ENCODE peak calls at places on chromosome 22, in six cellular contexts. D is RWPE1, T is heart right ventricle, R is neural progenitor cell, S is mucosa of descending colon, G is dorsolateral prefrontal cortex. X is an unnamed sample.

GRCh38 chr22:24421428-24421931 is 5.9 kb upstream of the ADORA2A start:
- DNase-seq in T (no peak), R (peak; percentile 60), S (peak; percentile 38), D (no peak), G (no peak), X (no peak)

GRCh38 chr22:28108851-28109250 is 189.8 kb upstream of the PITPNB start:
- DNase-seq in R (no peak), S (no peak), D (no peak), T (no peak), G (no peak), X (no peak)

GRCh38 chr22:27903805-27904473 is 15.1 kb downstream of the PITPNB start:
- DNase-seq in G (no peak), D (no peak), R (no peak), S (no peak), T (no peak), X (no peak)

GRCh38 chr22:17903564-17904295 is 120.6 kb downstream of the MICAL3 start:
- DNase-seq in R (peak; percentile 92), S (no peak), T (no peak), G (no peak), D (no peak), X (no peak)

GRCh38 chr22:48445113-48445827 is 1382.4 kb downstream of the BRD1 start:
- DNase-seq in R (no peak), G (no peak), D (no peak), T (no peak), S (no peak), X (peak; percentile 75)

GRCh38 chr22:50602338-50602700 is 1.7 kb downstream of the MAPK8IP2 start:
- DNase-seq in R (no peak), S (no peak), G (no peak), T (no peak), D (no peak), X (no peak)

GRCh38 chr22:50730013-50730891 is 7.8 kb upstream of the ACR start:
- DNase-seq in S (no peak), D (no peak), R (no peak), T (peak; percentile 3), G (peak; percentile 45), X (peak; percentile 86)

GRCh38 chr22:24413726-24414385 is 13.5 kb upstream of the ADORA2A start:
- DNase-seq in D (no peak), T (no peak), R (no peak), G (no peak), S (no peak), X (no peak)

GRCh38 chr22:38925571-38926041 is 31.8 kb upstream of the APOBEC3A start:
- DNase-seq in R (no peak), T (no peak), G (no peak), S (no peak), D (no peak), X (no peak)

GRCh38 chr22:50084085-50084484 is 1.1 kb downstream of the MLC1 start:
- DNase-seq in T (no peak), D (no peak), R (no peak), S (no peak), G (peak; percentile 12), X (peak; percentile 81)

GRCh38 chr22:20656516-20656901 is 117.4 kb upstream of the SERPIND1 start:
- DNase-seq in G (no peak), D (no peak), R (no peak), T (no peak), S (no peak), X (no peak)

GRCh38 chr22:19875531-19876313 is 21.0 kb upstream of the GNB1L start:
- DNase-seq in G (peak; percentile 26), S (peak; percentile 52), D (no peak), R (peak; percentile 1), T (no peak), X (peak; percentile 75)

GRCh38 chr22:43094085-43094484 is 4.9 kb upstream of the TTLL1 start:
- DNase-seq in T (peak; percentile 53), D (no peak), S (peak; percentile 75), G (no peak), R (no peak), X (no peak)

GRCh38 chr22:36330655-36331305 is 57.0 kb downstream of the MYH9 start:
- DNase-seq in D (no peak), S (no peak), T (peak; percentile 80), R (no peak), G (no peak), X (no peak)

GRCh38 chr22:41445171-41446056 is 1.2 kb downstream of the TOB2 start:
- DNase-seq in S (peak; percentile 61), G (no peak), R (peak; percentile 92), T (peak; percentile 58), D (no peak), X (peak; percentile 49)

GRCh38 chr22:20523118-20523983 is 15.9 kb downstream of the MED15 start:
- DNase-seq in T (no peak), R (no peak), D (no peak), S (no peak), G (no peak), X (no peak)

GRCh38 chr22:20226077-20226716 is 41.9 kb downstream of the RTN4R start:
- DNase-seq in R (peak; percentile 31), G (no peak), T (no peak), S (no peak), D (no peak), X (no peak)

GRCh38 chr22:42788021-42788420 is 67.4 kb upstream of the A4GALT start:
- DNase-seq in R (no peak), S (peak; percentile 34), G (no peak), T (no peak), D (no peak), X (no peak)

GRCh38 chr22:40665312-40665711 is 14.0 kb upstream of the MCHR1 start:
- DNase-seq in T (peak; percentile 75), R (no peak), S (no peak), D (no peak), G (peak; percentile 69), X (no peak)

GRCh38 chr22:23858484-23858815 is 775 bp downstream of the SLC2A11 start:
- DNase-seq in G (no peak), T (no peak), R (no peak), D (no peak), S (no peak), X (no peak)

GRCh38 chr22:42717197-42717967 is 3.3 kb downstream of the A4GALT start:
- DNase-seq in G (no peak), S (no peak), D (no peak), R (no peak), T (no peak), X (no peak)

GRCh38 chr22:41382098-41382578 is 396 bp downstream of the TEF start:
- DNase-seq in T (peak; percentile 69), S (peak; percentile 87), G (peak; percentile 72), D (peak; percentile 57), R (peak; percentile 90), X (no peak)

GRCh38 chr22:49803667-49804375 is 23.9 kb downstream of the BRD1 start:
- DNase-seq in G (no peak), D (no peak), S (no peak), T (no peak), R (no peak), X (no peak)

DNA sequence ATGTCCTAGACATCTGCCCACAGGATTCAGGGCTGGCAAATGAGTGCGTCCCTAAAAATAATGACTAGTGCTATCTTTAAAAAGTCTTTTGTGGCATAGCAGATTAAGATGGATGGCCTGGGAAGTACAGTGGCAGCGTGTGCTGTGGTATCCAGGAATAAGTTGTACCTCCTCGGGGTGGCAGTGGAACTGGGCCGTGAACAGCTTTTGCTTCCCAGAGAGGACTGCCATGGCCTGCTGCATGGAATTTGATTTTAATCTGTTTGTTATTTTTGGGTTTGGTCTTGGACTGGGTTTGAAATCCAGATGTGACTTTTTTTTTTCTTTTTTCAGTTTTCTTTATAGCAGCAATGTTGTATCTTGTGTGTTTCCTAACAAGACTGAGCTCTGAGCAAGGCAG is 71.3 kb upstream of the PARVG start:
- DNase-seq in S (no peak), D (no peak), T (no peak), G (no peak), R (no peak), X (no peak)
- TF ChIP-seq CTCF in S (no peak), D (no peak), T (peak; percentile 5), G (no peak), R (no peak), X (no peak)

GRCh38 chr22:37549704-37550059 is 10.6 kb upstream of the CDC42EP1 start:
- DNase-seq in G (peak; percentile 85), D (no peak), T (no peak), R (peak; percentile 40), S (no peak), X (no peak)
- TF ChIP-seq CTCF in G (peak; percentile 57), D (no peak), T (peak; percentile 42), R (peak; percentile 15), S (no peak), X (peak; percentile 80)

GRCh38 chr22:45292675-45293402 is 8.1 kb downstream of the UPK3A start:
- DNase-seq in R (no peak), G (no peak), T (no peak), S (no peak), D (no peak), X (no peak)

GRCh38 chr22:45294030-45294429 is 9.3 kb downstream of the UPK3A start:
- DNase-seq in S (no peak), G (no peak), T (no peak), R (no peak), D (no peak), X (no peak)

GRCh38 chr22:45290410-45290936 is 5.7 kb downstream of the UPK3A start:
- DNase-seq in G (no peak), S (no peak), R (peak; percentile 69), T (no peak), D (no peak), X (no peak)

GRCh38 chr22:45291061-45291930 is 6.5 kb downstream of the UPK3A start:
- DNase-seq in G (no peak), T (no peak), S (no peak), D (no peak), R (no peak), X (no peak)

DNA sequence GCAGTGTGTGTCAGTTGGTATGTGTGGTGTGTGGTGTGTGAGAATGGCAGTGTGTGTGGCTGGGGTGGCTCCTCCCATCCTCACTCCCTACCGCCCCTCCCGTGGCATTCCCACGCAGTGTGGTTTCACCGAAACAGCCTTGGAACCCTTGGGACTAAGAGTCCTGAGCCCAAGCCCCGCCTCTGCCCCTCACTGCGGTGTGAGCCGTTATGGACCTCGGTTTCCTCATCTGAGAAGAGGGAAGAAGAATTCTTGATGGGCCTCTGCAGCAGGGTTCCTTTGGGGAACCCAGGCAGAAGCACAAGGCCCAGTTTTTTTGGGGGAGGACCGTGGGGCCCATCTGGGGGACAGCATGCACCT is 7.2 kb downstream of the UPK3A start:
- DNase-seq in R (no peak), D (no peak), S (no peak), G (no peak), T (no peak), X (no peak)
- TF ChIP-seq CTCF in R (no peak), D (no peak), S (no peak), G (no peak), T (no peak), X (no peak)

GRCh38 chr22:29109853-29110252 is 37.0 kb downstream of the KREMEN1 start:
- DNase-seq in R (no peak), T (no peak), G (no peak), D (no peak), S (no peak), X (no peak)

GRCh38 chr22:29110946-29111345 is 38.1 kb downstream of the KREMEN1 start:
- DNase-seq in G (no peak), T (no peak), S (no peak), D (no peak), R (no peak), X (no peak)

GRCh38 chr22:29112680-29113079 is 39.8 kb downstream of the KREMEN1 start:
- DNase-seq in R (no peak), S (no peak), D (no peak), T (no peak), G (no peak), X (no peak)

GRCh38 chr22:29113329-29113728 is 40.5 kb downstream of the KREMEN1 start:
- DNase-seq in T (no peak), R (no peak), S (no peak), G (no peak), D (no peak), X (no peak)

GRCh38 chr22:29112102-29112501 is 39.3 kb downstream of the KREMEN1 start:
- DNase-seq in G (no peak), D (no peak), R (no peak), S (no peak), T (no peak), X (no peak)
- TF ChIP-seq CTCF in G (peak; percentile 44), D (no peak), R (no peak), S (no peak), T (no peak), X (no peak)